ENCODE peak calls at places on chromosome 7, in ten cellular contexts. One of them, this sample, is unnamed.

GRCh38 chr7:35253680-35254495 is at the start of gene TBX20:
- DNase-seq in esophagus squamous epithelium: no peak
- DNase-seq in esophagus muscularis mucosa: no peak
- DNase-seq in transverse colon: peak
- DNase-seq in gastrocnemius medialis: no peak
- DNase-seq in stomach: peak
- DNase-seq in ovary: no peak
- DNase-seq in uterus: no peak
- DNase-seq in heart left ventricle: peak
- DNase-seq in K562: no peak
- DNase-seq in this sample: no peak

GRCh38 chr7:75823198-75823910 is 9.7 kb upstream of the CCL24 start:
- DNase-seq in gastrocnemius medialis: no peak
- DNase-seq in transverse colon: peak
- DNase-seq in stomach: no peak
- DNase-seq in ovary: no peak
- DNase-seq in K562: no peak
- DNase-seq in uterus: no peak
- DNase-seq in esophagus muscularis mucosa: no peak
- DNase-seq in esophagus squamous epithelium: no peak
- DNase-seq in heart left ventricle: no peak
- DNase-seq in this sample: peak

GRCh38 chr7:117873056-117873932 is at the start of gene CTTNBP2:
- DNase-seq in heart left ventricle: peak
- DNase-seq in gastrocnemius medialis: peak
- DNase-seq in transverse colon: peak
- DNase-seq in stomach: peak
- DNase-seq in uterus: peak
- DNase-seq in K562: peak
- DNase-seq in esophagus squamous epithelium: no peak
- DNase-seq in ovary: peak
- DNase-seq in esophagus muscularis mucosa: no peak
- DNase-seq in this sample: no peak

GRCh38 chr7:139915864-139916716 is 87.0 kb downstream of the TBXAS1 start:
- DNase-seq in K562: peak
- DNase-seq in stomach: peak
- DNase-seq in transverse colon: peak
- DNase-seq in heart left ventricle: peak
- DNase-seq in ovary: peak
- DNase-seq in esophagus squamous epithelium: no peak
- DNase-seq in gastrocnemius medialis: peak
- DNase-seq in esophagus muscularis mucosa: no peak
- DNase-seq in uterus: peak
- DNase-seq in this sample: peak

GRCh38 chr7:9937944-9938631 is 1035.6 kb upstream of the PHF14 start:
- DNase-seq in uterus: no peak
- DNase-seq in stomach: no peak
- DNase-seq in ovary: no peak
- DNase-seq in esophagus muscularis mucosa: no peak
- DNase-seq in gastrocnemius medialis: no peak
- DNase-seq in K562: no peak
- DNase-seq in transverse colon: no peak
- DNase-seq in heart left ventricle: no peak
- DNase-seq in esophagus squamous epithelium: no peak
- DNase-seq in this sample: no peak

GRCh38 chr7:48537561-48537960 is 366.3 kb downstream of the ABCA13 start:
- DNase-seq in esophagus muscularis mucosa: no peak
- DNase-seq in transverse colon: no peak
- DNase-seq in K562: no peak
- DNase-seq in heart left ventricle: no peak
- DNase-seq in ovary: no peak
- DNase-seq in uterus: no peak
- DNase-seq in gastrocnemius medialis: no peak
- DNase-seq in stomach: no peak
- DNase-seq in esophagus squamous epithelium: no peak
- DNase-seq in this sample: no peak

GRCh38 chr7:104089622-104090021 is 100.2 kb upstream of the RELN start:
- DNase-seq in gastrocnemius medialis: no peak
- DNase-seq in transverse colon: no peak
- DNase-seq in esophagus muscularis mucosa: no peak
- DNase-seq in uterus: no peak
- DNase-seq in stomach: no peak
- DNase-seq in K562: no peak
- DNase-seq in esophagus squamous epithelium: no peak
- DNase-seq in heart left ventricle: no peak
- DNase-seq in ovary: no peak
- DNase-seq in this sample: no peak

GRCh38 chr7:127824682-127825081 is 172.7 kb downstream of the SND1 start:
- DNase-seq in esophagus squamous epithelium: no peak
- DNase-seq in esophagus muscularis mucosa: no peak
- DNase-seq in heart left ventricle: no peak
- DNase-seq in ovary: no peak
- DNase-seq in stomach: no peak
- DNase-seq in K562: no peak
- DNase-seq in uterus: no peak
- DNase-seq in transverse colon: no peak
- DNase-seq in gastrocnemius medialis: no peak
- DNase-seq in this sample: no peak

GRCh38 chr7:77378584-77378983 is 37.6 kb downstream of the GSAP start:
- DNase-seq in esophagus muscularis mucosa: no peak
- DNase-seq in K562: no peak
- DNase-seq in ovary: no peak
- DNase-seq in heart left ventricle: no peak
- DNase-seq in stomach: no peak
- DNase-seq in uterus: no peak
- DNase-seq in transverse colon: no peak
- DNase-seq in esophagus squamous epithelium: no peak
- DNase-seq in gastrocnemius medialis: no peak
- DNase-seq in this sample: no peak

GRCh38 chr7:77388055-77388454 is 28.1 kb downstream of the GSAP start:
- DNase-seq in esophagus squamous epithelium: no peak
- DNase-seq in stomach: no peak
- DNase-seq in gastrocnemius medialis: no peak
- DNase-seq in K562: no peak
- DNase-seq in ovary: no peak
- DNase-seq in esophagus muscularis mucosa: no peak
- DNase-seq in transverse colon: no peak
- DNase-seq in heart left ventricle: no peak
- DNase-seq in uterus: no peak
- DNase-seq in this sample: no peak

GRCh38 chr7:77382532-77382931 is 33.6 kb downstream of the GSAP start:
- DNase-seq in esophagus squamous epithelium: no peak
- DNase-seq in K562: no peak
- DNase-seq in uterus: no peak
- DNase-seq in gastrocnemius medialis: no peak
- DNase-seq in ovary: no peak
- DNase-seq in heart left ventricle: no peak
- DNase-seq in transverse colon: no peak
- DNase-seq in esophagus muscularis mucosa: no peak
- DNase-seq in stomach: no peak
- DNase-seq in this sample: no peak

GRCh38 chr7:77386165-77386824 is 29.9 kb downstream of the GSAP start:
- DNase-seq in esophagus squamous epithelium: no peak
- DNase-seq in ovary: no peak
- DNase-seq in uterus: no peak
- DNase-seq in heart left ventricle: no peak
- DNase-seq in esophagus muscularis mucosa: no peak
- DNase-seq in gastrocnemius medialis: no peak
- DNase-seq in transverse colon: no peak
- DNase-seq in stomach: no peak
- DNase-seq in K562: no peak
- DNase-seq in this sample: no peak

DNA sequence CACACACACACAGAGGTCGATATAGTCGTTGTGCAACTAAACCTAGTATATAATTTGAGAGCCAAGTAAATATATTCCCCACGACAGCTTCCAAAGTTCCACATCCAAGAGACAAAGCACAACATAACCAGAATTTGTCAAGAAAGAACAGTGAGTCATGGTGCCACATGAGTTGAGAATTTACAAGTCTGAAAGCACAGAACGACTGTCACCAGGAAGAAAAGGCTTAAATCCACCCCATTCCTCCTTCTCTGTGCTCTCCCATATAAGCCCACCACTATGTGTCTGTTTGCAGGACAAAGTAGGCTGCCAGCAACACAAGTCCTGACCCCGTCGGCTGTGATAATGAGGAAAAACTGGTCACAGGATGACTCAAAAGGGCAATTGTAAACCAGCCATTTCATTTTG is 32.8 kb downstream of the GSAP start:
- DNase-seq in transverse colon: no peak
- DNase-seq in K562: no peak
- DNase-seq in heart left ventricle: no peak
- DNase-seq in esophagus muscularis mucosa: no peak
- DNase-seq in gastrocnemius medialis: no peak
- DNase-seq in uterus: no peak
- DNase-seq in stomach: no peak
- DNase-seq in esophagus squamous epithelium: no peak
- DNase-seq in ovary: no peak
- DNase-seq in this sample: no peak
- TF ChIP-seq POLR2A in transverse colon: no peak
- TF ChIP-seq POLR2A in K562: no peak
- TF ChIP-seq POLR2A in heart left ventricle: no peak
- TF ChIP-seq POLR2A in esophagus muscularis mucosa: no peak
- TF ChIP-seq POLR2A in gastrocnemius medialis: no peak
- TF ChIP-seq POLR2A in uterus: no peak
- TF ChIP-seq POLR2A in stomach: no peak
- TF ChIP-seq POLR2A in esophagus squamous epithelium: no peak
- TF ChIP-seq POLR2A in ovary: no peak
- TF ChIP-seq POLR2A in this sample: no peak

GRCh38 chr7:137981668-137982067 is 20.2 kb downstream of the CREB3L2 start:
- DNase-seq in K562: no peak
- DNase-seq in stomach: no peak
- DNase-seq in esophagus muscularis mucosa: no peak
- DNase-seq in heart left ventricle: no peak
- DNase-seq in esophagus squamous epithelium: no peak
- DNase-seq in transverse colon: peak
- DNase-seq in uterus: no peak
- DNase-seq in ovary: no peak
- DNase-seq in gastrocnemius medialis: no peak
- DNase-seq in this sample: no peak
- TF ChIP-seq POLR2A in K562: no peak
- TF ChIP-seq POLR2A in stomach: no peak
- TF ChIP-seq POLR2A in esophagus muscularis mucosa: no peak
- TF ChIP-seq POLR2A in heart left ventricle: no peak
- TF ChIP-seq POLR2A in esophagus squamous epithelium: no peak
- TF ChIP-seq POLR2A in transverse colon: no peak
- TF ChIP-seq POLR2A in uterus: no peak
- TF ChIP-seq POLR2A in ovary: no peak
- TF ChIP-seq POLR2A in gastrocnemius medialis: no peak
- TF ChIP-seq POLR2A in this sample: no peak

GRCh38 chr7:27167916-27168264 is 2.6 kb upstream of the HOXA9 start:
- DNase-seq in transverse colon: no peak
- DNase-seq in uterus: peak
- DNase-seq in gastrocnemius medialis: no peak
- DNase-seq in K562: no peak
- DNase-seq in stomach: no peak
- DNase-seq in esophagus squamous epithelium: no peak
- DNase-seq in esophagus muscularis mucosa: no peak
- DNase-seq in ovary: no peak
- DNase-seq in heart left ventricle: no peak
- DNase-seq in this sample: no peak

GRCh38 chr7:27165655-27166474 is 528 bp upstream of the HOXA9 start:
- DNase-seq in esophagus squamous epithelium: no peak
- DNase-seq in esophagus muscularis mucosa: no peak
- DNase-seq in stomach: no peak
- DNase-seq in transverse colon: no peak
- DNase-seq in K562: no peak
- DNase-seq in gastrocnemius medialis: no peak
- DNase-seq in heart left ventricle: peak
- DNase-seq in uterus: peak
- DNase-seq in ovary: no peak
- DNase-seq in this sample: no peak

GRCh38 chr7:27167170-27167505 is 1.8 kb upstream of the HOXA9 start:
- DNase-seq in heart left ventricle: peak
- DNase-seq in gastrocnemius medialis: no peak
- DNase-seq in uterus: peak
- DNase-seq in K562: no peak
- DNase-seq in transverse colon: no peak
- DNase-seq in esophagus muscularis mucosa: no peak
- DNase-seq in ovary: no peak
- DNase-seq in stomach: no peak
- DNase-seq in esophagus squamous epithelium: no peak
- DNase-seq in this sample: no peak

GRCh38 chr7:27165089-27165654 is at the start of gene HOXA9:
- DNase-seq in K562: no peak
- DNase-seq in stomach: no peak
- DNase-seq in esophagus squamous epithelium: no peak
- DNase-seq in esophagus muscularis mucosa: no peak
- DNase-seq in gastrocnemius medialis: peak
- DNase-seq in heart left ventricle: peak
- DNase-seq in uterus: peak
- DNase-seq in transverse colon: peak
- DNase-seq in ovary: no peak
- DNase-seq in this sample: no peak

DNA sequence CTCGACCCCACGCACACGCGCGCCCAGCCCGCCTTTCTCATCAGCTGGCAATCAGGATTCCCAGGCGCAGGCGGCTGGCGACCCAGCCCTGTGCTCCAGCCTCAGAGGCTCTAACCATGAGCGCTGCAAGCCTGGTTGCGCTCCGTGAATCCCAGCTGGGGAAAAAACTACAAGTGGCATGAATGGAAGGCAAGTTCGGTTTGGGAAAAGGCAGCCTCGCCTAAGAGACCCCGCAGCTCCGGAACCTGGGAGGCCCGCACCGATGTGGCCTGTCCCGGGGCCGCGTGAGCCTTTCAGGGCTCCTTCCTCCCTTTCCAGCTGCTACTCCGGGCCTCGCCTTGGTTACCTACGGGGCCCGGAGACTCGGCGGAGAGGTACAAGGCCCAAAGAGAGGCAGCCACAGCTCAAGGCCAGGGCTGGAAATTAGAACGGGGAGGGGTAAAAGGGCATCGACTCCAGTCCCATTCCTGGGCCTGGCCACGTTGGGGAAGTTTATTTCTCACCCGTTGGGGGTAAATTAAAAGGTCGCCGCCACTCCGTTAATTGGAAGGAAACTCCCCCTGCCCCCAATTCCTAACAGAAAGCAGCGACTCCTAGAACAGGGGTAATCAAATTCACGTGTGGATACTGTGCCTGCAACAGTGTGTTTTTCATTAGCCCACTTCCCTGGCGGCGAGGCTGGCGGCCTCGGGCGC is 1.3 kb upstream of the HOXA9 start:
- DNase-seq in transverse colon: no peak
- DNase-seq in esophagus squamous epithelium: no peak
- DNase-seq in ovary: no peak
- DNase-seq in stomach: no peak
- DNase-seq in esophagus muscularis mucosa: no peak
- DNase-seq in uterus: peak
- DNase-seq in gastrocnemius medialis: no peak
- DNase-seq in K562: no peak
- DNase-seq in heart left ventricle: peak
- DNase-seq in this sample: no peak
- TF ChIP-seq POLR2A in transverse colon: no peak
- TF ChIP-seq POLR2A in esophagus squamous epithelium: no peak
- TF ChIP-seq POLR2A in ovary: no peak
- TF ChIP-seq POLR2A in stomach: no peak
- TF ChIP-seq POLR2A in esophagus muscularis mucosa: no peak
- TF ChIP-seq POLR2A in uterus: no peak
- TF ChIP-seq POLR2A in gastrocnemius medialis: no peak
- TF ChIP-seq POLR2A in K562: no peak
- TF ChIP-seq POLR2A in heart left ventricle: no peak
- TF ChIP-seq POLR2A in this sample: no peak

DNA sequence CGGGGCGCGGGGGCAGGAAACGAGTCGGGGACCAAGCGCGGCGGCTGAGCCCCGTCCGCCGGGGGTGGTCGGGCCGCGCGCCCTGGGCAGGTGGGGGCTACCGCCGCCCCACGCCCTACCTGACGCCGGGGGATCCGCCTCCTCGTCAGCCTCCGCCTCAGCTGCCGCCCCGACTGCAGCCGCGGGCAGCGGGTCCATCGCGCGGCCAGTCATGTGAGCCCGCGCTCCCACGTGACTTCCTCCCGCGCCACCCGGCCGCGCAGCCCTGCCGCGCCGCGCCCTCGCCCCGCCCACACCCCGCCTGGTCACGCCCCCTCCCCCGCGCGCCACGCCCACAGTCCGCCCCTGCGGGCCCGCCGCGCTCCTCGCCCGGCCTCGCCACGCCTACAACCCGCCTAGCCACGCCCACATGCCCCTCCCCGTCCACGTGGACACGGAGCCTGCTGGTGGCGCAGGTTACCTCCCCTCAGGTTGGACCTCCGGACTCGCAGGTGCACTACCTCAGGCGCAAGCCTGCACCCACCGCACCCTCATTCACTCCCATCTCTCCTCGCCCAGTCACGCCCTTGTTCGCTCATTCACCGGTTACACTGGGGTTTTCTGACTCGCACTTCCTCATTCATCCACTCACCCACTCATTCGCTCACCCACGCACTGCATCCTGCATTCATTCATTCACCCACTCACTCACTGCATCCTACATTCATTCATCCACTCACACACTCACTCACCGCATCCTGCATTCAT is at the start of gene SNX8:
- DNase-seq in K562: peak
- DNase-seq in gastrocnemius medialis: peak
- DNase-seq in esophagus squamous epithelium: peak
- DNase-seq in uterus: peak
- DNase-seq in esophagus muscularis mucosa: peak
- DNase-seq in heart left ventricle: peak
- DNase-seq in transverse colon: peak
- DNase-seq in stomach: peak
- DNase-seq in ovary: peak
- DNase-seq in this sample: peak
- TF ChIP-seq POLR2A in K562: peak
- TF ChIP-seq POLR2A in gastrocnemius medialis: peak
- TF ChIP-seq POLR2A in esophagus squamous epithelium: peak
- TF ChIP-seq POLR2A in uterus: peak
- TF ChIP-seq POLR2A in esophagus muscularis mucosa: no peak
- TF ChIP-seq POLR2A in heart left ventricle: no peak
- TF ChIP-seq POLR2A in transverse colon: peak
- TF ChIP-seq POLR2A in stomach: no peak
- TF ChIP-seq POLR2A in ovary: no peak
- TF ChIP-seq POLR2A in this sample: peak